ENCODE peak calls at places on chromosomes 2 and 18, in five cellular contexts. N is NCI-H446, G is AG09319, O is HFF-Myc, Q is OCI-M1. Y is an unnamed sample.

GRCh38 chr2:158882297-158882696 is 86.1 kb upstream of the TANC1 start:
- DNase-seq in G (no peak), N (no peak), Q (peak), O (no peak), Y (no peak)

GRCh38 chr2:219444566-219445091 is 10.0 kb downstream of the SPEG start:
- DNase-seq in N (no peak), G (no peak), Q (no peak), O (no peak), Y (no peak)

GRCh38 chr2:205675861-205676516 is 6.3 kb upstream of the NRP2 start:
- DNase-seq in N (peak), O (no peak), Q (peak), G (no peak), Y (no peak)

GRCh38 chr2:217186565-217187218 is 326.8 kb upstream of the TNP1 start:
- DNase-seq in O (no peak), N (no peak), Q (no peak), G (no peak), Y (no peak)

GRCh38 chr2:156455366-156455975 is 19.3 kb downstream of the GPD2 start:
- DNase-seq in N (no peak), G (no peak), Q (no peak), O (no peak), Y (no peak)

GRCh38 chr2:46552086-46552485 is 72.7 kb downstream of the TMEM247 start:
- DNase-seq in O (no peak), N (no peak), G (no peak), Q (no peak), Y (no peak)

GRCh38 chr2:120441744-120442471 is 96.0 kb downstream of the INHBB start:
- DNase-seq in O (no peak), G (no peak), Q (no peak), N (no peak), Y (no peak)

GRCh38 chr2:181457741-181458425 is 697 bp downstream of the ITGA4 start:
- DNase-seq in Q (peak), G (no peak), O (peak), N (peak), Y (no peak)

GRCh38 chr2:126392889-126393288 is 263.1 kb upstream of the GYPC start:
- DNase-seq in G (no peak), Q (no peak), O (no peak), N (no peak), Y (no peak)

GRCh38 chr2:181806039-181806392 is 85.5 kb upstream of the ITPRID2 start:
- DNase-seq in G (no peak), O (no peak), Q (no peak), N (peak), Y (no peak)

GRCh38 chr18:8654482-8655451 is 45.5 kb downstream of the RAB12 start:
- DNase-seq in G (no peak), O (peak), N (no peak), Q (peak), Y (no peak)

GRCh38 chr2:1936411-1936980 is 192.2 kb upstream of the PXDN start:
- DNase-seq in O (no peak), Q (no peak), N (no peak), G (no peak), Y (no peak)

GRCh38 chr2:3519255-3520190 is at the start of gene ADI1:
- DNase-seq in N (peak), G (peak), O (peak), Q (peak), Y (no peak)

GRCh38 chr2:2103320-2103719 is 227.8 kb downstream of the MYT1L start:
- DNase-seq in O (no peak), Q (no peak), G (no peak), N (no peak), Y (no peak)

GRCh38 chr2:43178602-43179542 is 47.5 kb downstream of the ZFP36L2 start:
- DNase-seq in G (peak), N (peak), Q (peak), O (peak), Y (peak)